ENCODE peak calls at places on chromosomes 3 and 15, in six cellular contexts. Y is Peyer's patch; K is endodermal cell; I is lung; Q is OCI-LY7; D is CD8-positive, alpha-beta memory T cell. C is an unnamed sample.

GRCh38 chr3:148911173-148911572 is 46.1 kb downstream of the CPA3 start:
- DNase-seq in Y (no peak), K (no peak), I (no peak), Q (no peak), D (no peak), C (no peak)

GRCh38 chr3:112376996-112377395 is 44.0 kb downstream of the CD200 start:
- DNase-seq in Y (no peak), K (no peak), I (no peak), Q (no peak), D (no peak), C (peak; percentile 76)

GRCh38 chr3:45640724-45641361 is 46.3 kb downstream of the LIMD1 start:
- DNase-seq in Y (no peak), K (no peak), I (no peak), Q (no peak), D (no peak), C (no peak)

GRCh38 chr3:25604107-25604805 is 60.5 kb downstream of the TOP2B start:
- DNase-seq in Y (no peak), K (no peak), I (no peak), Q (no peak), D (no peak), C (peak; percentile 32)

GRCh38 chr15:89765694-89766093 is 10.4 kb upstream of the MESP2 start:
- DNase-seq in Y (no peak), K (no peak), I (no peak), Q (no peak), D (no peak), C (no peak)

GRCh38 chr3:79103305-79103704 is 664.5 kb downstream of the ROBO1 start:
- DNase-seq in Y (no peak), K (no peak), I (no peak), Q (no peak), D (no peak), C (no peak)

GRCh38 chr3:27312044-27312668 is 57.0 kb downstream of the NEK10 start:
- DNase-seq in Y (no peak), K (peak; percentile 57), I (no peak), Q (peak; percentile 48), D (no peak), C (peak; percentile 79)

GRCh38 chr3:23356169-23356568 is 153.0 kb downstream of the UBE2E2 start:
- DNase-seq in Y (no peak), K (no peak), I (no peak), Q (no peak), D (no peak), C (no peak)

GRCh38 chr3:184635126-184635525 is 73.5 kb downstream of the EPHB3 start:
- DNase-seq in Y (no peak), K (no peak), I (peak; percentile 42), Q (no peak), D (no peak), C (no peak)

GRCh38 chr3:107496855-107497254 is 25.9 kb upstream of the BBX start:
- DNase-seq in Y (no peak), K (no peak), I (no peak), Q (no peak), D (no peak), C (no peak)

GRCh38 chr3:190017575-190018288 is 103.0 kb downstream of the P3H2 start:
- DNase-seq in Y (no peak), K (peak; percentile 54), I (no peak), Q (no peak), D (no peak), C (peak; percentile 84)

GRCh38 chr3:127524300-127524896 is 66.1 kb downstream of the TPRA1 start:
- DNase-seq in Y (no peak), K (no peak), I (no peak), Q (no peak), D (no peak), C (no peak)

GRCh38 chr15:61906961-61907752 is 153.1 kb downstream of the VPS13C start:
- DNase-seq in Y (no peak), K (no peak), I (no peak), Q (no peak), D (no peak), C (no peak)

GRCh38 chr15:84840741-84841429 is 23.7 kb downstream of the ALPK3 start:
- DNase-seq in Y (no peak), K (no peak), I (peak; percentile 70), Q (no peak), D (no peak), C (peak; percentile 28)

GRCh38 chr3:100975714-100976113 is 17.5 kb downstream of the ABI3BP start:
- DNase-seq in Y (no peak), K (no peak), I (no peak), Q (no peak), D (no peak), C (no peak)

GRCh38 chr3:151393146-151393831 is 8.7 kb upstream of the P2RY12 start:
- DNase-seq in Y (no peak), K (no peak), I (no peak), Q (no peak), D (no peak), C (no peak)

GRCh38 chr15:58736244-58736643 is 13.3 kb downstream of the ADAM10 start:
- DNase-seq in Y (no peak), K (no peak), I (no peak), Q (no peak), D (no peak), C (no peak)

GRCh38 chr3:35659808-35660207 is 20.5 kb downstream of the ARPP21 start:
- DNase-seq in Y (no peak), K (peak; percentile 51), I (no peak), Q (peak; percentile 86), D (no peak), C (no peak)

GRCh38 chr3:4416961-4417360 is 50.1 kb downstream of the SUMF1 start:
- DNase-seq in Y (no peak), K (no peak), I (no peak), Q (no peak), D (no peak), C (peak; percentile 54)

GRCh38 chr3:155334897-155335883 is 41.7 kb upstream of the STRIT1 start:
- DNase-seq in Y (no peak), K (no peak), I (no peak), Q (peak; percentile 26), D (no peak), C (peak; percentile 80)

GRCh38 chr3:123330441-123330991 is 118.4 kb downstream of the ADCY5 start:
- DNase-seq in Y (no peak), K (no peak), I (no peak), Q (no peak), D (no peak), C (no peak)
- H3K27ac ChIP-seq in Y (peak overlapping the region; percentile 35), K (no peak overlapping the region), I (no peak overlapping the region), Q (no peak overlapping the region), D (no peak overlapping the region), C (no peak overlapping the region)

GRCh38 chr3:32734756-32735155 is 49.8 kb downstream of the CNOT10 start:
- DNase-seq in Y (no peak), K (no peak), I (no peak), Q (no peak), D (no peak), C (no peak)
- H3K27ac ChIP-seq in Y (no peak overlapping the region), K (no peak overlapping the region), I (no peak overlapping the region), Q (no peak overlapping the region), D (no peak overlapping the region), C (no peak overlapping the region)

GRCh38 chr15:94674251-94674650 is 442.9 kb downstream of the MCTP2 start:
- DNase-seq in Y (no peak), K (no peak), I (no peak), Q (no peak), D (no peak), C (peak; percentile 37)
- H3K27ac ChIP-seq in Y (no peak overlapping the region), K (no peak overlapping the region), I (no peak overlapping the region), Q (no peak overlapping the region), D (no peak overlapping the region), C (peak overlapping the region; percentile 40)

DNA sequence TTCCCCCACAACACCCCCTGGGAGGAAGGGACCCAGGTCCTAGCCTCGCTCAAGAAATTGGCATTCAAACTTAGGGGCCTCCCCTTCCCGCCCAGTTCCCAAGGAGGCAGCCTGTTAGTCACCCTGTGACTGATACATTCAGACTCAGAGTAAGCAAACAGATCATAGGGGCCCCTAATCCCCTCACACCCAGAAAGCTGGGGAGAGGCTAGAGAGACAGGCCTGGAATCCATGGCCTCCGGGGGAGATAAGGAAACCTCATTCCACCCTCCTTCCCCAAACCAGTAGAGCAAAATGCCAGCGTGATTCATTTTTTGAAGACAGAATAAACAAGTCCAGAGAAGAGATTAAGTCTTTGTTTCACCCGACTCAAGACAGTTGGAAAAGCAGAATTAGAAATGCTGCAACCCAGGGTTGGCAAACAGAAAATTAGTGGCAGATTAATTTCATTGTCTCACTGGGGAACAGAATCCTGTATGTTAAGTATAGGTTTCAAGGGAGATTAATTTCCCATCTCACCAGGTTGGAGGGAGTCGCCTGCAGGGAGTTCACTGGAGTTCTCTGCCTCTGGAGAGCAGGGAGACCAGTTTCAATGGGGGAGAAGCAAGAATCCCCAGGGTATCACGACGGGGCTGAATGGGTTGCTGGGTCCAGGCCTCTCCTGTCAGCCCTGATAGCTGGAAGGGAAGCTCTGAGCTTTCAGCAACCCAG is 268.3 kb downstream of the UACA start:
- DNase-seq in Y (no peak), K (peak; percentile 65), I (no peak), Q (no peak), D (no peak), C (peak; percentile 38)
- H3K27ac ChIP-seq in Y (no peak overlapping the region), K (no peak overlapping the region), I (no peak overlapping the region), Q (peak overlapping the region; percentile 24), D (no peak overlapping the region), C (no peak overlapping the region)

DNA sequence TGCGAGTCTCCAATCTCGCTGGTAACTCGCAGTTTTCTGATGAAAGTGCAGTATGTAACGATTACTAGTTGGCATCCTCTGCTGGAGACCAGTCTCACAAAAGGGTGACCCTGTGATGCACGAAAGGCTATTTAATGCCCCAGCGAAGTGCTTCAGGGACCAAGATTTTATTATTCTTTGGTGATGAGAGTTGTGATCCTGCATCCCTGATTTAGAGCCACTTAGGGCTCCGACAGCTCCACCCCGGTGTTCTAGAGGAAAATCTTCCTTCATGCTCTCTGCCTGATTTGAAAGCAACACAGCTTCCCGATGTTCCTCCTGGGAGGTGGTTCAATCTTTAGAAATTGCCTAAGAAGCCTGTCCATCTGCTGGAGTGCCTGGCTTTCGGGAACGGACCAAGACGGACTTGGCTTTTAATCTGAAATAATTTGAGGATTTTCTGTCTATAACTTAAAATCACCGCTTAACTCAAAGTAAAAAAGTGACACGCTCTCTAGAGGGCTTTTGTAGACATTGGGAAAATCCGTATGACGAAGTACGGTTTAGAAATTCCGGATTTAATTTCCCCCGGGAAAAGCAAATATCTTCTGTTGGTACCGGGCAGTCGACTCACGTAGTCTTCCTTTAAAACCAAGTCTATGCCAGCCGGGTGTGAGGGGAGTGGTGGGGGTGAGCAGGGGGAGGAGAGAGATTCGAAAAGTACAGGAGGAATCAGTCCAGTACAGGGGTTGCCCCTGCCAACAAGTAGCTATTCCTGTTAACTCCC is 990 bp upstream of the ALCAM start:
- DNase-seq in Y (peak; percentile 25), K (peak; percentile 66), I (peak; percentile 36), Q (peak; percentile 23), D (peak; percentile 3), C (no peak)
- H3K27ac ChIP-seq in Y (peak overlapping the region; percentile 94), K (no peak overlapping the region), I (peak overlapping the region; percentile 82), Q (peak overlapping the region; percentile 92), D (no peak overlapping the region), C (peak overlapping the region; percentile 96)

DNA sequence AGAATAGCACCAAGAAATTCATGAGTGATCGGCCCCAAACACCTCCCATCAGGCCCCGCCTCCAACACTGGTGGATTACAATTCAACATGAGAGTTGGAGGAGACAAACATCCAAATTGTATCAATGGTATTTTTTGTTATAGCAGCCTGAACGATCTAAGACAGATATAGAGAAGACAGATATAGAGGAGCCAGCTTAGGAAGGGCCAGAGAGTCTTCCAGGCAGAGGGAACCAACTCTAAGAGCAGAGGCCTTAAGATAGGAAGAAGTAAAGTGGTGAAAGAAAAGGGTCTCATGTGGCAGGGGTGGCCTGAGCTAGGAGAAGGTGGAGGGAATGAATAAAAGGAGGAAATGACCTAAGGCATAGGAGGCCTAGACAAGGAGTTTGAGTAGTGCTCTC is 158.8 kb upstream of the TBL1XR1 start:
- DNase-seq in Y (no peak), K (no peak), I (no peak), Q (no peak), D (no peak), C (no peak)
- H3K27ac ChIP-seq in Y (peak overlapping the region; percentile 87), K (no peak overlapping the region), I (peak overlapping the region; percentile 45), Q (no peak overlapping the region), D (no peak overlapping the region), C (peak overlapping the region; percentile 98)

GRCh38 chr3:43477600-43477999 is 144.2 kb downstream of the ANO10 start:
- DNase-seq in Y (peak; percentile 45), K (no peak), I (no peak), Q (no peak), D (peak; percentile 51), C (peak; percentile 59)
- H3K27ac ChIP-seq in Y (peak overlapping the region; percentile 8), K (no peak overlapping the region), I (peak overlapping the region; percentile 66), Q (no peak overlapping the region), D (peak overlapping the region; percentile 83), C (peak overlapping the region; percentile 79)

C was measured in endothelial cell of umbilical vein.